ENCODE peak calls at places on chromosomes 12 and 14, in eight cellular contexts. Q is BJ, G is Peyer's patch, W is vagina, A is choroid plexus epithelial cell, Z is endodermal cell, F is lower leg skin, T is WERI-Rb-1. N is an unnamed sample.

GRCh38 chr12:13596714-13597113 is 384.7 kb downstream of the GRIN2B start:
- DNase-seq in Z (peak), G (no peak), Q (no peak), A (no peak), T (no peak), F (no peak), W (no peak), N (no peak)

GRCh38 chr12:121388421-121388981 is 11.4 kb upstream of the RNF34 start:
- DNase-seq in Q (peak), W (no peak), A (peak), G (no peak), T (no peak), F (no peak), Z (no peak), N (peak)

GRCh38 chr12:65592416-65592815 is 231.9 kb upstream of the HMGA2 start:
- DNase-seq in A (no peak), W (no peak), Q (no peak), F (no peak), G (no peak), Z (no peak), T (no peak), N (no peak)

GRCh38 chr14:21525571-21525970 is 575 bp downstream of the SALL2 start:
- DNase-seq in G (no peak), F (no peak), Z (peak), T (peak), Q (no peak), W (no peak), A (peak), N (no peak)

GRCh38 chr14:104115691-104116543 is 22.5 kb upstream of the KIF26A start:
- DNase-seq in Q (no peak), Z (peak), A (no peak), F (no peak), G (peak), T (peak), W (no peak), N (no peak)

GRCh38 chr14:32047791-32048190 is 29.3 kb upstream of the ARHGAP5 start:
- DNase-seq in Q (no peak), W (no peak), T (no peak), Z (no peak), F (no peak), A (peak), G (no peak), N (no peak)

GRCh38 chr12:110743571-110744093 is 941 bp upstream of the PPP1CC start:
- DNase-seq in Q (no peak), A (peak), Z (peak), T (no peak), G (peak), W (no peak), F (peak), N (no peak)

GRCh38 chr14:24848427-24848826 is 201.5 kb downstream of the STXBP6 start:
- DNase-seq in G (no peak), Z (no peak), F (no peak), W (no peak), A (peak), T (no peak), Q (no peak), N (no peak)

GRCh38 chr12:96212456-96213375 is 18.5 kb downstream of the ELK3 start:
- DNase-seq in G (no peak), Z (peak), F (no peak), T (no peak), A (no peak), Q (no peak), W (no peak), N (no peak)

GRCh38 chr14:101442451-101442850 is 118.8 kb upstream of the DIO3 start:
- DNase-seq in A (no peak), Q (no peak), Z (peak), F (no peak), W (peak), G (no peak), T (no peak), N (no peak)

GRCh38 chr12:57940052-57940914 is 1.1 kb upstream of the ATP23 start:
- DNase-seq in W (no peak), A (no peak), Q (no peak), G (no peak), Z (no peak), T (no peak), F (no peak), N (no peak)
- H3K4me3 ChIP-seq in W (peak), A (peak), Q (peak), G (peak), Z (peak), T (peak), F (no peak), N (peak)

DNA sequence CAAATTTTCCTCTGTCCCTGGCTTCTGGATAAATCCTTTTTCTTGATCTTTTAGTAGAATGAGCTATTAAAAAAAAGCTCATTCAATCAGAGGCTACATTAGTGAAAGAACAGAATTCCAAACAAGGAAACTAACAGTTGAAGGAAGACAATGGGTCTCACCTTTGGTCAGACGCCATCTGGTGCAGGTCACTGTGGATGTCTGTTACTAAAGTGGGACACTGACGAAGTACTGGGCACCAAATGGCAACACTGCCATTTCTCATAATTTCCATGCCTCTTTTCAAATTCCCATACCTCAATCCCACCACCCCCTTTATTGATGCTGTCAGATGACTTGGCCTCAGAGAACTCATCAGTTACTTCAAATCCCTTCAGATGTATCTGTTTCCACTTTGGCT is 24.5 kb upstream of the ARID2 start:
- DNase-seq in G (no peak), F (no peak), T (no peak), Q (no peak), Z (no peak), A (no peak), W (no peak), N (no peak)
- TF ChIP-seq CTCF in G (no peak), F (no peak), T (no peak), Q (no peak), Z (peak), A (no peak), W (no peak), N (no peak)

GRCh38 chr14:89367449-89368120 is 49.4 kb downstream of the FOXN3 start:
- DNase-seq in T (no peak), Q (no peak), A (no peak), Z (no peak), G (no peak), F (no peak), W (no peak), N (no peak)
- H3K4me3 ChIP-seq in T (no peak), Q (no peak), A (no peak), Z (no peak), G (peak), F (no peak), W (no peak), N (no peak)

GRCh38 chr14:68535404-68536024 is 257.4 kb downstream of the ZFP36L1 start:
- DNase-seq in A (peak), Z (no peak), Q (peak), W (no peak), F (no peak), T (no peak), G (no peak), N (peak)
- TF ChIP-seq CTCF in A (no peak), Z (no peak), Q (peak), W (no peak), F (no peak), T (no peak), G (no peak), N (no peak)

GRCh38 chr12:76764856-76765255 is 941 bp downstream of the ZDHHC17 start:
- DNase-seq in W (no peak), Q (no peak), T (no peak), Z (no peak), F (peak), A (peak), G (no peak), N (no peak)

GRCh38 chr12:76768566-76768965 is 4.7 kb downstream of the ZDHHC17 start:
- DNase-seq in Z (no peak), F (no peak), T (no peak), Q (no peak), W (no peak), G (no peak), A (no peak), N (no peak)

GRCh38 chr12:76763746-76764675 is at the start of gene ZDHHC17:
- DNase-seq in T (peak), G (peak), Q (peak), F (peak), A (peak), W (no peak), Z (peak), N (peak)

GRCh38 chr12:76766161-76766560 is 2.2 kb downstream of the ZDHHC17 start:
- DNase-seq in T (no peak), A (no peak), G (no peak), F (no peak), W (no peak), Z (no peak), Q (no peak), N (no peak)

GRCh38 chr12:76765598-76765997 is 1.7 kb downstream of the ZDHHC17 start:
- DNase-seq in Q (no peak), T (no peak), Z (no peak), A (peak), F (no peak), G (no peak), W (no peak), N (no peak)
- H3K4me3 ChIP-seq in Q (peak), T (no peak), Z (peak), A (no peak), F (no peak), G (peak), W (peak), N (peak)

GRCh38 chr12:88428350-88428749 is 151.9 kb downstream of the KITLG start:
- DNase-seq in Q (no peak), T (no peak), Z (no peak), G (no peak), A (no peak), W (no peak), F (no peak), N (no peak)

GRCh38 chr12:88420460-88420859 is 159.8 kb downstream of the KITLG start:
- DNase-seq in Q (peak), T (no peak), Z (no peak), G (no peak), F (no peak), W (no peak), A (peak), N (peak)

GRCh38 chr12:88419794-88420193 is 160.5 kb downstream of the KITLG start:
- DNase-seq in F (no peak), Z (no peak), A (peak), Q (no peak), T (no peak), W (no peak), G (no peak), N (no peak)

GRCh38 chr12:88424791-88425730 is 155.2 kb downstream of the KITLG start:
- DNase-seq in Z (no peak), T (no peak), G (no peak), A (no peak), W (no peak), F (no peak), Q (no peak), N (no peak)
- TF ChIP-seq CTCF in Z (no peak), T (no peak), G (no peak), A (no peak), W (no peak), F (no peak), Q (no peak), N (no peak)

DNA sequence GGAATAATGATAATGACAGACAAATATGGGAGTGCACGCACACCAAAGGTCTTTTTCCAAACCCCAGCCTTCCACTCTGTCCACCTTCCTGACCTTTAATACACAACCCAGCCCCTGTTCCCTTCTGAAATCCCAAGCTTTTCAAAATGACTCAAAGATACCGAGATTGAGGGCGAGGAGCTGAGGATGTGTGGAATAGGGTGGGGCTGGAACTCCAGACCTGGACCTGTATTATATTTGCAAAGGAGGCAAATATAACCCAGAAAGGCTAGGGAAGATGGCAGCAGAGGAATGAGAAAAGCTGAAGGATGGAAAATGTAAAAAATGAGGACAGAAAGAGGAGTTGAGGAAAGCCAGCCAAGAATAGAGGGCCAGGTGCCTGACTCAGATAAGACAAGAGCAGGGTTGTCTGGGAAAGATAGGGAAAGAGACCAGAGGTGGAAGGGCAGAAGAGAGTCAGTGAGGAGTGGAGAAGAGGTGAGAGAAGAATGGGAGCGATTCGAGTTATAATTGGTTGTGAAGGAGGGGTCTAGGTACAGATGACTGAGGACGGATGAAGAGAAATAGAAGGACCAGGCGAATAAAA is 1.0 kb upstream of the PTMS start:
- DNase-seq in Z (no peak), G (no peak), Q (no peak), A (no peak), F (no peak), W (no peak), T (no peak), N (no peak)
- H3K4me3 ChIP-seq in Z (peak), G (peak), Q (no peak), A (peak), F (no peak), W (peak), T (peak), N (peak)

DNA sequence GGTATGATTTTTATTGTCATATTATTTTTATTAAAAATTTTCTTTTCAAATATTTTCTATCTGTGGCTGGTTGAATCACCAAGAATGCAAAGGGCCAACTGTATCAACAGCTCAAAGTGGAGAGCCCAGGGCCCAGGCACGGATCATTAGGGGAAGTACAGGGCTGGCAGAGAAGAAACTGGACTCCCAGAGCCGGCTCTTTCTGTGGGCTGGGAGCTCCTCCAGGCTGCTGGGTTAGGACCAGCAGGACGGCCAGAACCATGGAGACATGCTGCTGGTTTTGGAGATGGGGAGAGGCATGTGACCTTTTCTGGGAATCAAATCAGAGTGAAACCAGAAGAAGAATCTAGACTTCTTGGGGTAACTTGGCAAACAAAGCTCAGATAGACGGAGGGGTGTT is 220.5 kb downstream of the CACNA1C start:
- DNase-seq in A (peak), T (peak), W (no peak), Q (no peak), Z (peak), G (no peak), F (no peak), N (no peak)
- TF ChIP-seq CTCF in A (peak), T (peak), W (no peak), Q (peak), Z (peak), G (no peak), F (no peak), N (peak)

DNA sequence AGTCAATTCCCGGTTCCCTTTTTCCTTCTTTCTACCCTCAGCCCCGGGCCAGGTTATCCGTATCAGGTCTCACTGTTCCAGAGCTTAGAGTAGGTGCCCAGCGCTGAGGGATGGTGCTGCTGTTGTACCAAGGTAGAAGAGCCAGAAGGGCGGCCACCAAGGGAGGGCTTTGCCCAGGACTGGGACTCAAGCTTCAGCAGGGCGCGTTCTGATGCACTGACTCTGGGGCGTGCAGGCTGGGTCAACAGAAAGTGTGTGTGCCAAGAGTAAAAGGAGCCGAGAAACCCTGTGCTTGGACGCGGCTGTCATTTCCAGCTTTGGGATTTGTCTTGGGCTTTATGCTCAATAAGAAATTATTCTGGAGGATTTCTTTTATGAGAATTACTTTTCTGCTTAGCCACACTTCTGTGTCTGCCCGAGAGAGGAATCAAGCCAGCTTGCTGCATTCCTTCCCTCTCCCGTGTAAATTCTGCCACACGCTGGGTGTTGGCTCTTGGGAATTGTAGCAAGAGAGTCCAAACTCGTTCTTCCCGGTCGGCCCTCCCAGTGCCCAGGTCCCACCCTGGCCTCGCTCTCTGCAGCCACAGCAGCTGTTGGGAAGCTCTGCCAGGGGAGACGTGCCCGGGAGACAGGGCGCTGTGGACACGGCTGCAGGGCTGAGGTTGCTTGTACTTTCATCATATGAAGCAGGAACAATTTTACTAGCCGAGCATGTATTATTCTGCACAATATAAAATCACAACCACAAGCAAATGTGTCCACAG is 98.0 kb downstream of the FBXL14 start:
- DNase-seq in W (no peak), Z (peak), T (no peak), G (no peak), A (peak), Q (no peak), F (no peak), N (no peak)
- H3K4me3 ChIP-seq in W (no peak), Z (no peak), T (no peak), G (no peak), A (no peak), Q (peak), F (no peak), N (peak)